ENCODE peak calls at places on chromosomes 6 and 20, in nine cellular contexts. One of them, this sample, is unnamed.

GRCh38 chr20:63498950-63499332 is at the start of gene EEF1A2:
- DNase-seq in RCC 7860: no peak
- DNase-seq in uterus: no peak
- DNase-seq in putamen: peak
- DNase-seq in activated T-cell treated with anti-CD3 and anti-CD28 coated beads, Interleukin-2, amount 50 U/mL, for 4 hours: peak
- DNase-seq in HTR-8/SVneo: peak
- DNase-seq in coronary artery: no peak
- DNase-seq in Kasumi-1: no peak
- DNase-seq in hepatocyte: peak
- DNase-seq in this sample: peak

GRCh38 chr6:73523434-73524123 is 2.7 kb upstream of the EEF1A1 start:
- DNase-seq in RCC 7860: peak
- DNase-seq in uterus: peak
- DNase-seq in putamen: peak
- DNase-seq in activated T-cell treated with anti-CD3 and anti-CD28 coated beads, Interleukin-2, amount 50 U/mL, for 4 hours: peak
- DNase-seq in HTR-8/SVneo: peak
- DNase-seq in coronary artery: peak
- DNase-seq in Kasumi-1: peak
- DNase-seq in hepatocyte: peak
- DNase-seq in this sample: peak

GRCh38 chr6:31834367-31834703 is 6.8 kb downstream of the HSPA1B start:
- DNase-seq in RCC 7860: peak
- DNase-seq in uterus: peak
- DNase-seq in putamen: no peak
- DNase-seq in activated T-cell treated with anti-CD3 and anti-CD28 coated beads, Interleukin-2, amount 50 U/mL, for 4 hours: no peak
- DNase-seq in HTR-8/SVneo: peak
- DNase-seq in coronary artery: peak
- DNase-seq in Kasumi-1: peak
- DNase-seq in hepatocyte: peak
- DNase-seq in this sample: peak

GRCh38 chr6:78947962-78948361 is 80.6 kb downstream of the IRAK1BP1 start:
- DNase-seq in RCC 7860: no peak
- DNase-seq in uterus: no peak
- DNase-seq in putamen: no peak
- DNase-seq in activated T-cell treated with anti-CD3 and anti-CD28 coated beads, Interleukin-2, amount 50 U/mL, for 4 hours: no peak
- DNase-seq in HTR-8/SVneo: no peak
- DNase-seq in coronary artery: no peak
- DNase-seq in Kasumi-1: no peak
- DNase-seq in hepatocyte: no peak
- DNase-seq in this sample: no peak

GRCh38 chr6:121791396-121792315 is 356.2 kb downstream of the GJA1 start:
- DNase-seq in RCC 7860: no peak
- DNase-seq in uterus: no peak
- DNase-seq in putamen: no peak
- DNase-seq in activated T-cell treated with anti-CD3 and anti-CD28 coated beads, Interleukin-2, amount 50 U/mL, for 4 hours: no peak
- DNase-seq in HTR-8/SVneo: no peak
- DNase-seq in coronary artery: no peak
- DNase-seq in Kasumi-1: no peak
- DNase-seq in hepatocyte: no peak
- DNase-seq in this sample: no peak

GRCh38 chr20:61159940-61160688 is 91.9 kb upstream of the CDH4 start:
- DNase-seq in RCC 7860: no peak
- DNase-seq in uterus: no peak
- DNase-seq in putamen: peak
- DNase-seq in activated T-cell treated with anti-CD3 and anti-CD28 coated beads, Interleukin-2, amount 50 U/mL, for 4 hours: no peak
- DNase-seq in HTR-8/SVneo: no peak
- DNase-seq in coronary artery: no peak
- DNase-seq in Kasumi-1: no peak
- DNase-seq in hepatocyte: no peak
- DNase-seq in this sample: no peak

GRCh38 chr6:146968041-146968760 is 236.0 kb upstream of the STXBP5 start:
- DNase-seq in RCC 7860: no peak
- DNase-seq in uterus: no peak
- DNase-seq in putamen: no peak
- DNase-seq in activated T-cell treated with anti-CD3 and anti-CD28 coated beads, Interleukin-2, amount 50 U/mL, for 4 hours: no peak
- DNase-seq in HTR-8/SVneo: peak
- DNase-seq in coronary artery: no peak
- DNase-seq in Kasumi-1: no peak
- DNase-seq in hepatocyte: peak
- DNase-seq in this sample: no peak

GRCh38 chr6:14258695-14259655 is 141.4 kb downstream of the CD83 start:
- DNase-seq in RCC 7860: no peak
- DNase-seq in uterus: no peak
- DNase-seq in putamen: no peak
- DNase-seq in activated T-cell treated with anti-CD3 and anti-CD28 coated beads, Interleukin-2, amount 50 U/mL, for 4 hours: no peak
- DNase-seq in HTR-8/SVneo: no peak
- DNase-seq in coronary artery: peak
- DNase-seq in Kasumi-1: no peak
- DNase-seq in hepatocyte: no peak
- DNase-seq in this sample: no peak

GRCh38 chr6:90233994-90234393 is 62.6 kb downstream of the BACH2 start:
- DNase-seq in RCC 7860: no peak
- DNase-seq in uterus: no peak
- DNase-seq in putamen: no peak
- DNase-seq in activated T-cell treated with anti-CD3 and anti-CD28 coated beads, Interleukin-2, amount 50 U/mL, for 4 hours: peak
- DNase-seq in HTR-8/SVneo: no peak
- DNase-seq in coronary artery: no peak
- DNase-seq in Kasumi-1: no peak
- DNase-seq in hepatocyte: no peak
- DNase-seq in this sample: no peak

GRCh38 chr20:25090492-25091429 is 8.8 kb upstream of the VSX1 start:
- DNase-seq in RCC 7860: no peak
- DNase-seq in uterus: no peak
- DNase-seq in putamen: no peak
- DNase-seq in activated T-cell treated with anti-CD3 and anti-CD28 coated beads, Interleukin-2, amount 50 U/mL, for 4 hours: peak
- DNase-seq in HTR-8/SVneo: no peak
- DNase-seq in coronary artery: no peak
- DNase-seq in Kasumi-1: peak
- DNase-seq in hepatocyte: no peak
- DNase-seq in this sample: no peak

GRCh38 chr6:148423133-148423532 is 80.5 kb downstream of the SASH1 start:
- DNase-seq in RCC 7860: no peak
- DNase-seq in uterus: no peak
- DNase-seq in putamen: no peak
- DNase-seq in activated T-cell treated with anti-CD3 and anti-CD28 coated beads, Interleukin-2, amount 50 U/mL, for 4 hours: no peak
- DNase-seq in HTR-8/SVneo: no peak
- DNase-seq in coronary artery: no peak
- DNase-seq in Kasumi-1: no peak
- DNase-seq in hepatocyte: no peak
- DNase-seq in this sample: no peak

GRCh38 chr20:46439837-46440236 is 33.4 kb upstream of the ELMO2 start:
- DNase-seq in RCC 7860: no peak
- DNase-seq in uterus: no peak
- DNase-seq in putamen: no peak
- DNase-seq in activated T-cell treated with anti-CD3 and anti-CD28 coated beads, Interleukin-2, amount 50 U/mL, for 4 hours: no peak
- DNase-seq in HTR-8/SVneo: no peak
- DNase-seq in coronary artery: no peak
- DNase-seq in Kasumi-1: no peak
- DNase-seq in hepatocyte: no peak
- DNase-seq in this sample: no peak

GRCh38 chr6:41441598-41442205 is 104.5 kb upstream of the FOXP4 start:
- DNase-seq in RCC 7860: no peak
- DNase-seq in uterus: no peak
- DNase-seq in putamen: no peak
- DNase-seq in activated T-cell treated with anti-CD3 and anti-CD28 coated beads, Interleukin-2, amount 50 U/mL, for 4 hours: no peak
- DNase-seq in HTR-8/SVneo: no peak
- DNase-seq in coronary artery: no peak
- DNase-seq in Kasumi-1: no peak
- DNase-seq in hepatocyte: no peak
- DNase-seq in this sample: no peak

GRCh38 chr6:69791065-69791471 is 5.7 kb downstream of the LMBRD1 start:
- DNase-seq in RCC 7860: peak
- DNase-seq in uterus: no peak
- DNase-seq in putamen: no peak
- DNase-seq in activated T-cell treated with anti-CD3 and anti-CD28 coated beads, Interleukin-2, amount 50 U/mL, for 4 hours: no peak
- DNase-seq in HTR-8/SVneo: no peak
- DNase-seq in coronary artery: no peak
- DNase-seq in Kasumi-1: no peak
- DNase-seq in hepatocyte: peak
- DNase-seq in this sample: no peak

GRCh38 chr6:116884530-116884929 is 7.5 kb downstream of the RFX6 start:
- DNase-seq in RCC 7860: no peak
- DNase-seq in uterus: no peak
- DNase-seq in putamen: no peak
- DNase-seq in activated T-cell treated with anti-CD3 and anti-CD28 coated beads, Interleukin-2, amount 50 U/mL, for 4 hours: no peak
- DNase-seq in HTR-8/SVneo: no peak
- DNase-seq in coronary artery: no peak
- DNase-seq in Kasumi-1: no peak
- DNase-seq in hepatocyte: no peak
- DNase-seq in this sample: no peak

GRCh38 chr20:53126185-53126584 is 154.0 kb downstream of the TSHZ2 start:
- DNase-seq in RCC 7860: no peak
- DNase-seq in uterus: no peak
- DNase-seq in putamen: no peak
- DNase-seq in activated T-cell treated with anti-CD3 and anti-CD28 coated beads, Interleukin-2, amount 50 U/mL, for 4 hours: no peak
- DNase-seq in HTR-8/SVneo: no peak
- DNase-seq in coronary artery: no peak
- DNase-seq in Kasumi-1: no peak
- DNase-seq in hepatocyte: no peak
- DNase-seq in this sample: no peak

GRCh38 chr6:34934516-34934915 is 45.5 kb downstream of the ANKS1A start:
- DNase-seq in RCC 7860: no peak
- DNase-seq in uterus: peak
- DNase-seq in putamen: peak
- DNase-seq in activated T-cell treated with anti-CD3 and anti-CD28 coated beads, Interleukin-2, amount 50 U/mL, for 4 hours: no peak
- DNase-seq in HTR-8/SVneo: no peak
- DNase-seq in coronary artery: peak
- DNase-seq in Kasumi-1: no peak
- DNase-seq in hepatocyte: peak
- DNase-seq in this sample: peak

GRCh38 chr6:87710090-87710489 is 8.1 kb upstream of the AKIRIN2 start:
- DNase-seq in RCC 7860: no peak
- DNase-seq in uterus: no peak
- DNase-seq in putamen: no peak
- DNase-seq in activated T-cell treated with anti-CD3 and anti-CD28 coated beads, Interleukin-2, amount 50 U/mL, for 4 hours: no peak
- DNase-seq in HTR-8/SVneo: no peak
- DNase-seq in coronary artery: no peak
- DNase-seq in Kasumi-1: peak
- DNase-seq in hepatocyte: no peak
- DNase-seq in this sample: no peak

GRCh38 chr20:36102809-36103596 is 51.5 kb upstream of the EPB41L1 start:
- DNase-seq in RCC 7860: no peak
- DNase-seq in uterus: no peak
- DNase-seq in putamen: peak
- DNase-seq in activated T-cell treated with anti-CD3 and anti-CD28 coated beads, Interleukin-2, amount 50 U/mL, for 4 hours: no peak
- DNase-seq in HTR-8/SVneo: no peak
- DNase-seq in coronary artery: no peak
- DNase-seq in Kasumi-1: no peak
- DNase-seq in hepatocyte: peak
- DNase-seq in this sample: no peak

GRCh38 chr6:153957409-153957808 is 81.6 kb upstream of the OPRM1 start:
- DNase-seq in RCC 7860: no peak
- DNase-seq in uterus: no peak
- DNase-seq in putamen: no peak
- DNase-seq in activated T-cell treated with anti-CD3 and anti-CD28 coated beads, Interleukin-2, amount 50 U/mL, for 4 hours: no peak
- DNase-seq in HTR-8/SVneo: no peak
- DNase-seq in coronary artery: no peak
- DNase-seq in Kasumi-1: no peak
- DNase-seq in hepatocyte: no peak
- DNase-seq in this sample: no peak

GRCh38 chr20:53402233-53403005 is 191.2 kb downstream of the ZNF217 start:
- DNase-seq in RCC 7860: no peak
- DNase-seq in uterus: no peak
- DNase-seq in putamen: no peak
- DNase-seq in activated T-cell treated with anti-CD3 and anti-CD28 coated beads, Interleukin-2, amount 50 U/mL, for 4 hours: peak
- DNase-seq in HTR-8/SVneo: no peak
- DNase-seq in coronary artery: no peak
- DNase-seq in Kasumi-1: no peak
- DNase-seq in hepatocyte: no peak
- DNase-seq in this sample: no peak

GRCh38 chr20:39745380-39745779 is 783.2 kb downstream of the DHX35 start:
- DNase-seq in RCC 7860: no peak
- DNase-seq in uterus: no peak
- DNase-seq in putamen: no peak
- DNase-seq in activated T-cell treated with anti-CD3 and anti-CD28 coated beads, Interleukin-2, amount 50 U/mL, for 4 hours: no peak
- DNase-seq in HTR-8/SVneo: no peak
- DNase-seq in coronary artery: no peak
- DNase-seq in Kasumi-1: no peak
- DNase-seq in hepatocyte: no peak
- DNase-seq in this sample: no peak

GRCh38 chr6:121817141-121817540 is 381.7 kb downstream of the GJA1 start:
- DNase-seq in RCC 7860: no peak
- DNase-seq in uterus: no peak
- DNase-seq in putamen: no peak
- DNase-seq in activated T-cell treated with anti-CD3 and anti-CD28 coated beads, Interleukin-2, amount 50 U/mL, for 4 hours: no peak
- DNase-seq in HTR-8/SVneo: no peak
- DNase-seq in coronary artery: no peak
- DNase-seq in Kasumi-1: no peak
- DNase-seq in hepatocyte: no peak
- DNase-seq in this sample: no peak

GRCh38 chr6:134074151-134074712 is 21.8 kb upstream of the SLC2A12 start:
- DNase-seq in RCC 7860: no peak
- DNase-seq in uterus: no peak
- DNase-seq in putamen: peak
- DNase-seq in activated T-cell treated with anti-CD3 and anti-CD28 coated beads, Interleukin-2, amount 50 U/mL, for 4 hours: no peak
- DNase-seq in HTR-8/SVneo: no peak
- DNase-seq in coronary artery: no peak
- DNase-seq in Kasumi-1: no peak
- DNase-seq in hepatocyte: no peak
- DNase-seq in this sample: no peak

GRCh38 chr6:129112591-129112990 is 229.7 kb downstream of the LAMA2 start:
- DNase-seq in RCC 7860: no peak
- DNase-seq in uterus: no peak
- DNase-seq in putamen: no peak
- DNase-seq in activated T-cell treated with anti-CD3 and anti-CD28 coated beads, Interleukin-2, amount 50 U/mL, for 4 hours: no peak
- DNase-seq in HTR-8/SVneo: no peak
- DNase-seq in coronary artery: no peak
- DNase-seq in Kasumi-1: no peak
- DNase-seq in hepatocyte: no peak
- DNase-seq in this sample: no peak

GRCh38 chr6:156718647-156719394 is 58.4 kb upstream of the ARID1B start:
- DNase-seq in RCC 7860: peak
- DNase-seq in uterus: peak
- DNase-seq in putamen: no peak
- DNase-seq in activated T-cell treated with anti-CD3 and anti-CD28 coated beads, Interleukin-2, amount 50 U/mL, for 4 hours: no peak
- DNase-seq in HTR-8/SVneo: no peak
- DNase-seq in coronary artery: peak
- DNase-seq in Kasumi-1: peak
- DNase-seq in hepatocyte: peak
- DNase-seq in this sample: peak

GRCh38 chr6:146620655-146621054 is 21.9 kb downstream of the ADGB start:
- DNase-seq in RCC 7860: no peak
- DNase-seq in uterus: no peak
- DNase-seq in putamen: no peak
- DNase-seq in activated T-cell treated with anti-CD3 and anti-CD28 coated beads, Interleukin-2, amount 50 U/mL, for 4 hours: no peak
- DNase-seq in HTR-8/SVneo: no peak
- DNase-seq in coronary artery: no peak
- DNase-seq in Kasumi-1: peak
- DNase-seq in hepatocyte: no peak
- DNase-seq in this sample: no peak

GRCh38 chr20:22579711-22580697 is 4.4 kb downstream of the FOXA2 start:
- DNase-seq in RCC 7860: no peak
- DNase-seq in uterus: no peak
- DNase-seq in putamen: no peak
- DNase-seq in activated T-cell treated with anti-CD3 and anti-CD28 coated beads, Interleukin-2, amount 50 U/mL, for 4 hours: no peak
- DNase-seq in HTR-8/SVneo: no peak
- DNase-seq in coronary artery: no peak
- DNase-seq in Kasumi-1: no peak
- DNase-seq in hepatocyte: no peak
- DNase-seq in this sample: no peak

GRCh38 chr20:62928246-62928939 is 2.1 kb upstream of the DIDO1 start:
- DNase-seq in RCC 7860: no peak
- DNase-seq in uterus: no peak
- DNase-seq in putamen: no peak
- DNase-seq in activated T-cell treated with anti-CD3 and anti-CD28 coated beads, Interleukin-2, amount 50 U/mL, for 4 hours: no peak
- DNase-seq in HTR-8/SVneo: no peak
- DNase-seq in coronary artery: no peak
- DNase-seq in Kasumi-1: no peak
- DNase-seq in hepatocyte: no peak
- DNase-seq in this sample: no peak

GRCh38 chr6:106417572-106418147 is 57.1 kb downstream of the CRYBG1 start:
- DNase-seq in RCC 7860: no peak
- DNase-seq in uterus: no peak
- DNase-seq in putamen: no peak
- DNase-seq in activated T-cell treated with anti-CD3 and anti-CD28 coated beads, Interleukin-2, amount 50 U/mL, for 4 hours: no peak
- DNase-seq in HTR-8/SVneo: no peak
- DNase-seq in coronary artery: no peak
- DNase-seq in Kasumi-1: no peak
- DNase-seq in hepatocyte: no peak
- DNase-seq in this sample: no peak

GRCh38 chr6:169169941-169170582 is 83.6 kb downstream of the THBS2 start:
- DNase-seq in RCC 7860: no peak
- DNase-seq in uterus: no peak
- DNase-seq in putamen: no peak
- DNase-seq in activated T-cell treated with anti-CD3 and anti-CD28 coated beads, Interleukin-2, amount 50 U/mL, for 4 hours: no peak
- DNase-seq in HTR-8/SVneo: no peak
- DNase-seq in coronary artery: peak
- DNase-seq in Kasumi-1: no peak
- DNase-seq in hepatocyte: no peak
- DNase-seq in this sample: peak

This sample was measured in sigmoid colon.